ENCODE peak calls at places on chromosomes 6 and 20, in five cellular contexts. R is GM12878, B is keratinocyte, T is thoracic aorta, W is brain microvascular endothelial cell. V is an unnamed sample.

GRCh38 chr6:41796474-41796873 is 9.0 kb downstream of the TOMM6 start:
- DNase-seq in R (no peak), T (no peak), B (no peak), W (no peak), V (no peak)

GRCh38 chr6:22756365-22756764 is 187.0 kb downstream of the HDGFL1 start:
- DNase-seq in B (peak; percentile 4), T (no peak), W (no peak), R (no peak), V (no peak)

GRCh38 chr6:148835920-148836441 is 89.2 kb downstream of the UST start:
- DNase-seq in T (no peak), R (no peak), B (no peak), W (peak; percentile 27), V (no peak)

GRCh38 chr6:16868968-16869367 is 107.7 kb upstream of the ATXN1 start:
- DNase-seq in W (no peak), B (no peak), R (no peak), T (no peak), V (no peak)

GRCh38 chr6:62371395-62371794 is 85.4 kb upstream of the KHDRBS2 start:
- DNase-seq in R (no peak), T (no peak), B (no peak), W (no peak), V (no peak)

GRCh38 chr20:10432079-10432478 is 1.9 kb downstream of the MKKS start:
- DNase-seq in B (no peak), R (no peak), W (no peak), T (no peak), V (no peak)

GRCh38 chr20:9075264-9076095 is 6.6 kb downstream of the PLCB4 start:
- DNase-seq in B (no peak), R (no peak), W (no peak), T (no peak), V (no peak)

GRCh38 chr6:44001318-44001868 is 125.9 kb downstream of the MRPL14 start:
- DNase-seq in R (peak; percentile 72), B (no peak), W (no peak), T (no peak), V (no peak)

GRCh38 chr6:140475086-140475485 is 1100.6 kb upstream of the CITED2 start:
- DNase-seq in W (no peak), B (no peak), R (no peak), T (no peak), V (no peak)

GRCh38 chr6:12008366-12009179 is 3.5 kb upstream of the HIVEP1 start:
- DNase-seq in W (peak; percentile 63), B (no peak), R (peak; percentile 43), T (peak; percentile 46), V (peak; percentile 87)

GRCh38 chr20:382291-383115 is 1.9 kb downstream of the TRIB3 start:
- DNase-seq in W (no peak), R (no peak), T (no peak), B (no peak), V (no peak)

GRCh38 chr6:114312931-114313330 is 29.9 kb downstream of the HS3ST5 start:
- DNase-seq in R (no peak), B (no peak), T (no peak), W (no peak), V (no peak)

GRCh38 chr20:61806995-61807394 is 258.7 kb downstream of the TAF4 start:
- DNase-seq in W (no peak), B (no peak), R (no peak), T (no peak), V (no peak)

GRCh38 chr6:12381587-12381986 is 91.4 kb downstream of the EDN1 start:
- DNase-seq in W (no peak), T (no peak), B (no peak), R (no peak), V (no peak)

GRCh38 chr20:38725959-38726848 is 1.9 kb downstream of the SLC32A1 start:
- DNase-seq in B (no peak), W (no peak), T (no peak), R (no peak), V (no peak)

GRCh38 chr6:111418971-111419693 is 63.9 kb downstream of the REV3L start:
- DNase-seq in R (no peak), W (peak; percentile 59), T (no peak), B (peak; percentile 23), V (no peak)

GRCh38 chr20:43840382-43841070 is 74.1 kb upstream of the TOX2 start:
- DNase-seq in B (no peak), R (no peak), T (no peak), W (no peak), V (no peak)

GRCh38 chr6:10268661-10269060 is 146.2 kb downstream of the TFAP2A start:
- DNase-seq in R (no peak), T (no peak), B (no peak), W (no peak), V (no peak)

GRCh38 chr6:119284861-119285521 is 64.6 kb downstream of the MAN1A1 start:
- DNase-seq in W (no peak), T (no peak), R (no peak), B (no peak), V (no peak)

GRCh38 chr6:26454641-26455040 is 3.1 kb upstream of the BTN2A1 start:
- DNase-seq in T (no peak), R (no peak), B (no peak), W (no peak), V (no peak)

GRCh38 chr6:151826517-151827142 is 19.1 kb downstream of the ESR1 start:
- DNase-seq in R (no peak), B (no peak), T (no peak), W (no peak), V (no peak)

GRCh38 chr20:46050885-46051284 is 21.9 kb downstream of the SLC12A5 start:
- DNase-seq in R (no peak), T (no peak), W (no peak), B (no peak), V (no peak)

GRCh38 chr20:5544702-5545101 is 205.5 kb upstream of the SHLD1 start:
- DNase-seq in R (no peak), B (no peak), T (no peak), W (no peak), V (no peak)

GRCh38 chr6:68895929-68896328 is 260.8 kb downstream of the ADGRB3 start:
- DNase-seq in T (no peak), W (no peak), R (no peak), B (no peak), V (no peak)

GRCh38 chr6:34385793-34386195 is 6.7 kb downstream of the NUDT3 start:
- DNase-seq in T (no peak), W (no peak), R (no peak), B (no peak), V (no peak)

GRCh38 chr6:158072083-158072721 is 90.5 kb downstream of the SYNJ2 start:
- DNase-seq in R (peak; percentile 23), T (no peak), W (peak; percentile 66), B (no peak), V (no peak)

GRCh38 chr6:81621816-81622395 is 130.6 kb downstream of the TENT5A start:
- DNase-seq in B (no peak), T (no peak), W (no peak), R (no peak), V (no peak)

GRCh38 chr20:47854687-47855212 is 69.5 kb upstream of the SULF2 start:
- DNase-seq in B (no peak), W (peak; percentile 55), R (no peak), T (no peak), V (no peak)

GRCh38 chr6:155158044-155158843 is 105.6 kb upstream of the CLDN20 start:
- DNase-seq in T (no peak), W (no peak), B (no peak), R (no peak), V (no peak)

GRCh38 chr20:35329435-35330139 is 37.4 kb upstream of the FAM83C start:
- DNase-seq in B (no peak), W (no peak), R (no peak), T (no peak), V (no peak)

GRCh38 chr6:170211404-170212025 is 79.4 kb downstream of the DLL1 start:
- DNase-seq in B (no peak), T (no peak), R (no peak), W (no peak), V (peak; percentile 63)

GRCh38 chr6:31453259-31453658 is 44.7 kb upstream of the MICB start:
- DNase-seq in B (no peak), T (no peak), W (no peak), R (no peak), V (no peak)

GRCh38 chr6:26026833-26027490 is 60.3 kb upstream of the HFE start:
- DNase-seq in R (peak; percentile 100), W (peak; percentile 77), T (peak; percentile 73), B (no peak), V (peak; percentile 84)

DNA sequence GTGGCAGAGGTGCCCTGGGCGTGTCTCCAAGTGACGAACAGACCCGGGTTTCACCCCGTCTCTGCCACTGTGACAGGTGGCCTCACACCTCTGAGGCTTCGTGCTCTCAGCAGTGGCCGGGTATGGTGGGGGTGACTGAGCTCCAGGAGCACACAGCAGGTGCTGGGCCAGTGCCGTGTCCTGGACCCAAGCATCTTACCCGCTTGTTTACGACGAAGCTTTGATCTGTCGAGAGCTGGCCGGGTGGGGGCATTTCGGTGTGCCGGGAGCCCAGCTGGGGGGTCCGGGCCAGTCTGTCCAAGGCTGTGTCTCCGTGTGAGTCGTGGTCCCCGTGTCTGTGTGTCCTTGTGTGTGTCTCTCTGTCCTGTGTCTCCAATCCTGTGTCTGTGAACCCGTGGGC is 7.1 kb upstream of the LKAAEAR1 start:
- DNase-seq in T (no peak), B (no peak), R (no peak), W (no peak), V (no peak)
- TF ChIP-seq CTCF in T (no peak), B (no peak), R (no peak), W (no peak), V (no peak)

GRCh38 chr6:78832091-78832808 is 35.1 kb upstream of the IRAK1BP1 start:
- DNase-seq in W (no peak), B (no peak), R (no peak), T (no peak), V (no peak)

GRCh38 chr6:78831492-78831891 is 35.9 kb upstream of the IRAK1BP1 start:
- DNase-seq in R (no peak), B (no peak), W (peak; percentile 67), T (no peak), V (no peak)

GRCh38 chr6:78830810-78831209 is 36.5 kb upstream of the IRAK1BP1 start:
- DNase-seq in W (no peak), B (no peak), R (no peak), T (no peak), V (no peak)

GRCh38 chr6:78836610-78837009 is 30.7 kb upstream of the IRAK1BP1 start:
- DNase-seq in W (no peak), B (no peak), T (no peak), R (no peak), V (no peak)

DNA sequence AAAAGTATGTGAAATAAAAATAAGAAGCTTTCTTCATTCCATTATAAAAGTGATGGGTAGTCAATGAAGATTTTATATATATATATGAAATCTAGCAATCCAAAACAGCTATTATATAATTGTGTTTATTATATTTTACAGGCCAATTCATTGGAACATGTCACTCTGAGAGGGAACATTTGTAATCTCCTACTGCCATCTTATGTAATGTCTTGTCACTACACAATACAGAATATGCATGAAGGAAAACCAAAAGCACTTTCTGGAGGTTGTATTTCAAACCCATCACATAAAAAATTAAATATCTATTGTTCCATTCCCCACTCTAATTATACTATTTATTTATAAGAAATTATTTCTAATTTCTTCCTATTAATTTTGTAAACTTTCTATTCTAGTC is 31.5 kb upstream of the IRAK1BP1 start:
- DNase-seq in W (no peak), R (no peak), B (no peak), T (no peak), V (no peak)
- TF ChIP-seq CTCF in W (peak; percentile 15), R (peak; percentile 18), B (no peak), T (peak; percentile 11), V (peak; percentile 67)

GRCh38 chr6:15515660-15516375 is 147.0 kb downstream of the DTNBP1 start:
- DNase-seq in R (no peak), T (no peak), B (no peak), W (no peak), V (no peak)
- TF ChIP-seq CTCF in R (no peak), T (no peak), B (no peak), W (no peak), V (no peak)

GRCh38 chr6:147486683-147487082 is 21.8 kb upstream of the SAMD5 start:
- DNase-seq in R (no peak), W (no peak), B (no peak), T (no peak), V (no peak)
- TF ChIP-seq CTCF in R (no peak), W (no peak), B (no peak), T (no peak), V (no peak)

V was measured in type B pancreatic cell.